ENCODE peak calls at places on chromosome 18, in four cellular contexts. M, A, W and Q are unnamed samples.
A peak's percentile ranks its signal among the peaks of the same experiment; 100 is the strongest.

GRCh38 chr18:58654896-58655614 is 16.2 kb upstream of the MALT1 start:
- DNase-seq in A (no peak), M (no peak), W (no peak), Q (no peak)

GRCh38 chr18:76399613-76400391 is 95.2 kb downstream of the ZNF516 start:
- DNase-seq in A (peak; percentile 31), W (no peak), M (no peak), Q (peak; percentile 57)

GRCh38 chr18:67742954-67743353 is 226.4 kb upstream of the DSEL start:
- DNase-seq in W (no peak), M (no peak), A (no peak), Q (no peak)

GRCh38 chr18:70500748-70501147 is 211.9 kb downstream of the SOCS6 start:
- DNase-seq in W (no peak), M (no peak), A (no peak), Q (no peak)

GRCh38 chr18:39960545-39960944 is 1994.5 kb upstream of the PIK3C3 start:
- DNase-seq in W (no peak), A (no peak), M (peak; percentile 69), Q (no peak)

GRCh38 chr18:26561769-26562168 is 13.4 kb upstream of the KCTD1 start:
- DNase-seq in A (no peak), W (no peak), M (no peak), Q (no peak)

GRCh38 chr18:48896875-48897511 is 53.8 kb downstream of the SMAD7 start:
- DNase-seq in A (peak; percentile 75), M (peak; percentile 53), W (peak; percentile 72), Q (peak; percentile 76)

GRCh38 chr18:78725426-78725825 is 254.2 kb upstream of the SALL3 start:
- DNase-seq in M (no peak), A (no peak), W (no peak), Q (peak; percentile 32)

GRCh38 chr18:7568426-7568825 is 1.3 kb downstream of the PTPRM start:
- DNase-seq in M (no peak), A (no peak), W (no peak), Q (peak; percentile 71)

GRCh38 chr18:9221040-9221439 is 84.5 kb downstream of the ANKRD12 start:
- DNase-seq in W (no peak), A (no peak), M (no peak), Q (no peak)

GRCh38 chr18:51339866-51340265 is 142.4 kb upstream of the MEX3C start:
- DNase-seq in W (no peak), A (no peak), M (no peak), Q (no peak)

GRCh38 chr18:70413455-70413854 is 124.6 kb downstream of the SOCS6 start:
- DNase-seq in A (no peak), M (no peak), W (no peak), Q (no peak)

GRCh38 chr18:13223341-13224148 is 5.0 kb downstream of the LDLRAD4 start:
- DNase-seq in W (no peak), M (no peak), A (peak; percentile 56), Q (no peak)